ENCODE peak calls at places on chromosome 10, in nine cellular contexts. One of them, this sample, is unnamed.

GRCh38 chr10:64726466-64726865 is 1205.3 kb downstream of the REEP3 start:
- DNase-seq in heart right ventricle: no peak
- DNase-seq in HCT116: no peak
- DNase-seq in stomach: no peak
- DNase-seq in esophagus squamous epithelium: no peak
- DNase-seq in K562: no peak
- DNase-seq in Peyer's patch: no peak
- DNase-seq in upper lobe of left lung: no peak
- DNase-seq in lower lobe of right lung: no peak
- DNase-seq in this sample: no peak

GRCh38 chr10:107481224-107481623 is 316.7 kb upstream of the SORCS1 start:
- DNase-seq in heart right ventricle: no peak
- DNase-seq in HCT116: no peak
- DNase-seq in stomach: no peak
- DNase-seq in esophagus squamous epithelium: no peak
- DNase-seq in K562: no peak
- DNase-seq in Peyer's patch: no peak
- DNase-seq in upper lobe of left lung: no peak
- DNase-seq in lower lobe of right lung: no peak
- DNase-seq in this sample: no peak

GRCh38 chr10:48390933-48391845 is 84.7 kb downstream of the MAPK8 start:
- DNase-seq in heart right ventricle: no peak
- DNase-seq in HCT116: peak; percentile 38
- DNase-seq in stomach: no peak
- DNase-seq in esophagus squamous epithelium: no peak
- DNase-seq in K562: peak; percentile 18
- DNase-seq in Peyer's patch: no peak
- DNase-seq in upper lobe of left lung: no peak
- DNase-seq in lower lobe of right lung: no peak
- DNase-seq in this sample: no peak

GRCh38 chr10:44973323-44974081 is 5.1 kb downstream of the DEPP1 start:
- DNase-seq in heart right ventricle: no peak
- DNase-seq in HCT116: no peak
- DNase-seq in stomach: no peak
- DNase-seq in esophagus squamous epithelium: no peak
- DNase-seq in K562: no peak
- DNase-seq in Peyer's patch: peak; percentile 46
- DNase-seq in upper lobe of left lung: peak; percentile 74
- DNase-seq in lower lobe of right lung: no peak
- DNase-seq in this sample: no peak

GRCh38 chr10:86176850-86177249 is 189.7 kb downstream of the GRID1 start:
- DNase-seq in heart right ventricle: no peak
- DNase-seq in HCT116: no peak
- DNase-seq in stomach: no peak
- DNase-seq in esophagus squamous epithelium: no peak
- DNase-seq in K562: no peak
- DNase-seq in Peyer's patch: peak; percentile 12
- DNase-seq in upper lobe of left lung: no peak
- DNase-seq in lower lobe of right lung: no peak
- DNase-seq in this sample: no peak

GRCh38 chr10:86100581-86101061 is 266.0 kb downstream of the GRID1 start:
- DNase-seq in heart right ventricle: no peak
- DNase-seq in HCT116: peak; percentile 29
- DNase-seq in stomach: no peak
- DNase-seq in esophagus squamous epithelium: no peak
- DNase-seq in K562: peak; percentile 51
- DNase-seq in Peyer's patch: no peak
- DNase-seq in upper lobe of left lung: no peak
- DNase-seq in lower lobe of right lung: no peak
- DNase-seq in this sample: peak; percentile 50

GRCh38 chr10:46559231-46559671 is 2.8 kb upstream of the GPRIN2 start:
- DNase-seq in heart right ventricle: no peak
- DNase-seq in HCT116: no peak
- DNase-seq in stomach: no peak
- DNase-seq in esophagus squamous epithelium: no peak
- DNase-seq in K562: no peak
- DNase-seq in Peyer's patch: peak; percentile 47
- DNase-seq in upper lobe of left lung: peak; percentile 17
- DNase-seq in lower lobe of right lung: peak; percentile 44
- DNase-seq in this sample: peak; percentile 20

GRCh38 chr10:29667191-29667590 is 32.4 kb upstream of the SVIL start:
- DNase-seq in heart right ventricle: no peak
- DNase-seq in HCT116: no peak
- DNase-seq in stomach: no peak
- DNase-seq in esophagus squamous epithelium: no peak
- DNase-seq in K562: no peak
- DNase-seq in Peyer's patch: no peak
- DNase-seq in upper lobe of left lung: no peak
- DNase-seq in lower lobe of right lung: no peak
- DNase-seq in this sample: no peak

GRCh38 chr10:86711957-86712708 is 43.8 kb downstream of the LDB3 start:
- DNase-seq in heart right ventricle: no peak
- DNase-seq in HCT116: no peak
- DNase-seq in stomach: no peak
- DNase-seq in esophagus squamous epithelium: no peak
- DNase-seq in K562: no peak
- DNase-seq in Peyer's patch: no peak
- DNase-seq in upper lobe of left lung: peak; percentile 49
- DNase-seq in lower lobe of right lung: no peak
- DNase-seq in this sample: no peak

GRCh38 chr10:50605280-50606270 is 18.2 kb downstream of the SGMS1 start:
- DNase-seq in heart right ventricle: no peak
- DNase-seq in HCT116: no peak
- DNase-seq in stomach: peak; percentile 69
- DNase-seq in esophagus squamous epithelium: no peak
- DNase-seq in K562: no peak
- DNase-seq in Peyer's patch: no peak
- DNase-seq in upper lobe of left lung: peak; percentile 75
- DNase-seq in lower lobe of right lung: no peak
- DNase-seq in this sample: peak; percentile 73

GRCh38 chr10:13712799-13713581 is 126.2 kb downstream of the PRPF18 start:
- DNase-seq in heart right ventricle: peak; percentile 67
- DNase-seq in HCT116: peak; percentile 44
- DNase-seq in stomach: peak; percentile 49
- DNase-seq in esophagus squamous epithelium: peak; percentile 15
- DNase-seq in K562: peak; percentile 52
- DNase-seq in Peyer's patch: no peak
- DNase-seq in upper lobe of left lung: peak; percentile 86
- DNase-seq in lower lobe of right lung: peak; percentile 83
- DNase-seq in this sample: no peak

GRCh38 chr10:100697070-100697469 is 48.3 kb upstream of the PAX2 start:
- DNase-seq in heart right ventricle: no peak
- DNase-seq in HCT116: peak; percentile 80
- DNase-seq in stomach: peak; percentile 60
- DNase-seq in esophagus squamous epithelium: no peak
- DNase-seq in K562: no peak
- DNase-seq in Peyer's patch: no peak
- DNase-seq in upper lobe of left lung: no peak
- DNase-seq in lower lobe of right lung: no peak
- DNase-seq in this sample: no peak

GRCh38 chr10:3452234-3452633 is 279.7 kb upstream of the PITRM1 start:
- DNase-seq in heart right ventricle: no peak
- DNase-seq in HCT116: no peak
- DNase-seq in stomach: no peak
- DNase-seq in esophagus squamous epithelium: no peak
- DNase-seq in K562: no peak
- DNase-seq in Peyer's patch: no peak
- DNase-seq in upper lobe of left lung: no peak
- DNase-seq in lower lobe of right lung: no peak
- DNase-seq in this sample: no peak

GRCh38 chr10:119396008-119396708 is 146.4 kb downstream of the RGS10 start:
- DNase-seq in heart right ventricle: no peak
- DNase-seq in HCT116: no peak
- DNase-seq in stomach: no peak
- DNase-seq in esophagus squamous epithelium: no peak
- DNase-seq in K562: no peak
- DNase-seq in Peyer's patch: no peak
- DNase-seq in upper lobe of left lung: no peak
- DNase-seq in lower lobe of right lung: no peak
- DNase-seq in this sample: no peak

GRCh38 chr10:75972494-75973276 is 541.3 kb downstream of the LRMDA start:
- DNase-seq in heart right ventricle: no peak
- DNase-seq in HCT116: no peak
- DNase-seq in stomach: no peak
- DNase-seq in esophagus squamous epithelium: no peak
- DNase-seq in K562: no peak
- DNase-seq in Peyer's patch: no peak
- DNase-seq in upper lobe of left lung: no peak
- DNase-seq in lower lobe of right lung: no peak
- DNase-seq in this sample: no peak

GRCh38 chr10:119006451-119007210 is 22.9 kb upstream of the NANOS1 start:
- DNase-seq in heart right ventricle: no peak
- DNase-seq in HCT116: no peak
- DNase-seq in stomach: peak; percentile 69
- DNase-seq in esophagus squamous epithelium: no peak
- DNase-seq in K562: no peak
- DNase-seq in Peyer's patch: no peak
- DNase-seq in upper lobe of left lung: peak; percentile 64
- DNase-seq in lower lobe of right lung: no peak
- DNase-seq in this sample: peak; percentile 51

GRCh38 chr10:62082729-62083412 is 181.4 kb downstream of the ARID5B start:
- DNase-seq in heart right ventricle: no peak
- DNase-seq in HCT116: no peak
- DNase-seq in stomach: no peak
- DNase-seq in esophagus squamous epithelium: no peak
- DNase-seq in K562: no peak
- DNase-seq in Peyer's patch: no peak
- DNase-seq in upper lobe of left lung: no peak
- DNase-seq in lower lobe of right lung: no peak
- DNase-seq in this sample: no peak
- H3K4me1 ChIP-seq in heart right ventricle: peaks cover 69% of the 10 kb centered on the region
- H3K4me1 ChIP-seq in HCT116: no peaks in the 10 kb centered on the region
- H3K4me1 ChIP-seq in stomach: peaks cover 31% of the 10 kb centered on the region
- H3K4me1 ChIP-seq in esophagus squamous epithelium: peaks cover 32% of the 10 kb centered on the region
- H3K4me1 ChIP-seq in K562: no peaks in the 10 kb centered on the region
- H3K4me1 ChIP-seq in Peyer's patch: peaks cover 39% of the 10 kb centered on the region
- H3K4me1 ChIP-seq in upper lobe of left lung: peaks cover 35% of the 10 kb centered on the region
- H3K4me1 ChIP-seq in lower lobe of right lung: peaks cover 43% of the 10 kb centered on the region
- H3K4me1 ChIP-seq in this sample: peaks cover 36% of the 10 kb centered on the region

GRCh38 chr10:88318803-88319202 is 264.3 kb downstream of the RNLS start:
- DNase-seq in heart right ventricle: no peak
- DNase-seq in HCT116: peak; percentile 18
- DNase-seq in stomach: no peak
- DNase-seq in esophagus squamous epithelium: no peak
- DNase-seq in K562: no peak
- DNase-seq in Peyer's patch: no peak
- DNase-seq in upper lobe of left lung: no peak
- DNase-seq in lower lobe of right lung: no peak
- DNase-seq in this sample: no peak
- TF ChIP-seq CTCF in heart right ventricle: no peak
- TF ChIP-seq CTCF in HCT116: peak; percentile 54
- TF ChIP-seq CTCF in stomach: no peak
- TF ChIP-seq CTCF in esophagus squamous epithelium: peak; percentile 16
- TF ChIP-seq CTCF in K562: no peak
- TF ChIP-seq CTCF in Peyer's patch: no peak
- TF ChIP-seq CTCF in upper lobe of left lung: no peak
- TF ChIP-seq CTCF in lower lobe of right lung: no peak
- TF ChIP-seq CTCF in this sample: no peak

GRCh38 chr10:82394987-82395386 is 520.0 kb downstream of the NRG3 start:
- DNase-seq in heart right ventricle: no peak
- DNase-seq in HCT116: no peak
- DNase-seq in stomach: no peak
- DNase-seq in esophagus squamous epithelium: no peak
- DNase-seq in K562: no peak
- DNase-seq in Peyer's patch: no peak
- DNase-seq in upper lobe of left lung: no peak
- DNase-seq in lower lobe of right lung: no peak
- DNase-seq in this sample: no peak
- H3K4me1 ChIP-seq in heart right ventricle: no peaks in the 10 kb centered on the region
- H3K4me1 ChIP-seq in HCT116: no peaks in the 10 kb centered on the region
- H3K4me1 ChIP-seq in stomach: no peaks in the 10 kb centered on the region
- H3K4me1 ChIP-seq in esophagus squamous epithelium: no peaks in the 10 kb centered on the region
- H3K4me1 ChIP-seq in K562: no peaks in the 10 kb centered on the region
- H3K4me1 ChIP-seq in Peyer's patch: no peaks in the 10 kb centered on the region
- H3K4me1 ChIP-seq in upper lobe of left lung: no peaks in the 10 kb centered on the region
- H3K4me1 ChIP-seq in lower lobe of right lung: no peaks in the 10 kb centered on the region
- H3K4me1 ChIP-seq in this sample: no peaks in the 10 kb centered on the region

GRCh38 chr10:121165276-121165675 is 314.1 kb downstream of the WDR11 start:
- DNase-seq in heart right ventricle: no peak
- DNase-seq in HCT116: no peak
- DNase-seq in stomach: no peak
- DNase-seq in esophagus squamous epithelium: no peak
- DNase-seq in K562: no peak
- DNase-seq in Peyer's patch: no peak
- DNase-seq in upper lobe of left lung: no peak
- DNase-seq in lower lobe of right lung: no peak
- DNase-seq in this sample: no peak

GRCh38 chr10:121171825-121172224 is 320.7 kb downstream of the WDR11 start:
- DNase-seq in heart right ventricle: no peak
- DNase-seq in HCT116: no peak
- DNase-seq in stomach: no peak
- DNase-seq in esophagus squamous epithelium: no peak
- DNase-seq in K562: no peak
- DNase-seq in Peyer's patch: no peak
- DNase-seq in upper lobe of left lung: no peak
- DNase-seq in lower lobe of right lung: no peak
- DNase-seq in this sample: no peak

GRCh38 chr10:121169406-121169805 is 318.2 kb downstream of the WDR11 start:
- DNase-seq in heart right ventricle: no peak
- DNase-seq in HCT116: no peak
- DNase-seq in stomach: no peak
- DNase-seq in esophagus squamous epithelium: no peak
- DNase-seq in K562: no peak
- DNase-seq in Peyer's patch: no peak
- DNase-seq in upper lobe of left lung: no peak
- DNase-seq in lower lobe of right lung: no peak
- DNase-seq in this sample: no peak

GRCh38 chr10:121167534-121168243 is 316.5 kb downstream of the WDR11 start:
- DNase-seq in heart right ventricle: no peak
- DNase-seq in HCT116: no peak
- DNase-seq in stomach: no peak
- DNase-seq in esophagus squamous epithelium: no peak
- DNase-seq in K562: no peak
- DNase-seq in Peyer's patch: no peak
- DNase-seq in upper lobe of left lung: no peak
- DNase-seq in lower lobe of right lung: no peak
- DNase-seq in this sample: no peak

DNA sequence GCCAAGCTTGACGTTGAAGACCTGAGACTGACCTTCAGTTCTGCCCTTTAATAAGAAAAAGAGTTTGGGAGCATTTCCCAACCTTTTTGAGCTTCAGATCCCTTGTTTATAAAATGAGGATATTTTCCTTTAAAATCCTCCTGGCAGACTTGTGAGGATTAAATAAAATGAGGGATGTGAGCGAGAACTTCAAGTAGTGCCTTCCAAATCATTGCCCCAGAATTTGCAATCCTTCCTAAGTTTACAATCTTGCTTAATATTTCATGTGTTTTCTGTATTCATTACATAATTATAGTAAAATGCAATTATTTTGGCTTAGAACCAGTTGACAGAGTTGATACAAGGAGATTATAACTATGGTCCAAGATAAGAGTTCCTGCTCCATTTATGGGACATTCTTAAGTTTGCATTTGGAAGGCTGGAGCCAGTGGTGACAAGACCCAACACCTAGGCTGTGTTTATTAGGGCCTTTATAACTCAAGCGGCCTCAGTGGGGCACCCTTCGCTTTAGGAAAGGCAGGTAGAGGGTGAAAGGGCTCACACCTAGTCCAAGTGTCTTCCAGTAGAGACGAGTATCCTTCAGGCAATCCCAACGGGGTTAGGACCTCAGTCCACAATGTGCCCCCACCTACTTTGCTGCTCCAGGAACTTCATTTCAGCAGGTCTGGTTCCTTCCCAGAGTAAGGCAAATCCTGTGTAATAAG is 317.5 kb downstream of the WDR11 start:
- DNase-seq in heart right ventricle: no peak
- DNase-seq in HCT116: peak; percentile 19
- DNase-seq in stomach: peak; percentile 34
- DNase-seq in esophagus squamous epithelium: no peak
- DNase-seq in K562: no peak
- DNase-seq in Peyer's patch: no peak
- DNase-seq in upper lobe of left lung: no peak
- DNase-seq in lower lobe of right lung: no peak
- DNase-seq in this sample: peak; percentile 50
- TF ChIP-seq CTCF in heart right ventricle: no peak
- TF ChIP-seq CTCF in HCT116: peak; percentile 13
- TF ChIP-seq CTCF in stomach: no peak
- TF ChIP-seq CTCF in esophagus squamous epithelium: peak; percentile 15
- TF ChIP-seq CTCF in K562: no peak
- TF ChIP-seq CTCF in Peyer's patch: no peak
- TF ChIP-seq CTCF in upper lobe of left lung: no peak
- TF ChIP-seq CTCF in lower lobe of right lung: no peak
- TF ChIP-seq CTCF in this sample: no peak